ENCODE peak calls at places on chromosomes 1 and 21, in nine cellular contexts. B is gastrocnemius medialis, X is colonic mucosa, N is fibroblast of mammary gland, D is AG10803, L is tibial artery, C is foreskin fibroblast, Q is neural progenitor cell, K is heart left ventricle. S is an unnamed sample.

GRCh38 chr21:24693779-24694178 is 913.5 kb downstream of the MRPL39 start:
- DNase-seq in B (no peak), X (no peak), N (no peak), D (no peak), L (no peak), C (no peak), Q (no peak), K (no peak), S (no peak)

GRCh38 chr1:200415693-200416593 is 6.1 kb upstream of the ZNF281 start:
- DNase-seq in B (peak), X (no peak), N (peak), D (peak), L (peak), C (peak), Q (no peak), K (peak), S (peak)

GRCh38 chr21:33893917-33894316 is 21.7 kb downstream of the ATP5PO start:
- DNase-seq in B (no peak), X (no peak), N (no peak), D (no peak), L (no peak), C (no peak), Q (peak), K (no peak), S (no peak)

GRCh38 chr1:204080163-204080903 is 7.4 kb downstream of the SOX13 start:
- DNase-seq in B (peak), X (peak), N (peak), D (peak), L (peak), C (peak), Q (peak), K (peak), S (no peak)

GRCh38 chr1:214842856-214843255 is 239.7 kb upstream of the KCNK2 start:
- DNase-seq in B (no peak), X (no peak), N (peak), D (peak), L (no peak), C (peak), Q (no peak), K (no peak), S (peak)

GRCh38 chr1:71350330-71350729 is 269.5 kb upstream of the ZRANB2 start:
- DNase-seq in B (no peak), X (no peak), N (no peak), D (no peak), L (no peak), C (no peak), Q (no peak), K (no peak), S (no peak)

GRCh38 chr1:58035523-58035922 is 511.0 kb downstream of the OMA1 start:
- DNase-seq in B (no peak), X (no peak), N (peak), D (peak), L (no peak), C (no peak), Q (peak), K (no peak), S (no peak)

GRCh38 chr1:46630719-46631118 is 14.1 kb upstream of the MOB3C start:
- DNase-seq in B (no peak), X (no peak), N (no peak), D (no peak), L (no peak), C (no peak), Q (no peak), K (no peak), S (no peak)

GRCh38 chr1:53365405-53366063 is 37.7 kb upstream of the LRP8 start:
- DNase-seq in B (no peak), X (no peak), N (no peak), D (no peak), L (peak), C (no peak), Q (no peak), K (no peak), S (no peak)

GRCh38 chr21:28704746-28705145 is 287.9 kb downstream of the LTN1 start:
- DNase-seq in B (peak), X (no peak), N (no peak), D (no peak), L (peak), C (peak), Q (no peak), K (peak), S (no peak)

GRCh38 chr1:232906441-232906840 is 44.0 kb upstream of the NTPCR start:
- DNase-seq in B (no peak), X (no peak), N (no peak), D (no peak), L (no peak), C (no peak), Q (no peak), K (no peak), S (no peak)

GRCh38 chr21:37659874-37660273 is 256.4 kb downstream of the KCNJ6 start:
- DNase-seq in B (no peak), X (no peak), N (no peak), D (no peak), L (no peak), C (no peak), Q (no peak), K (no peak), S (no peak)

GRCh38 chr1:181676269-181676668 is 193.0 kb downstream of the CACNA1E start:
- DNase-seq in B (peak), X (peak), N (peak), D (peak), L (no peak), C (no peak), Q (peak), K (no peak), S (no peak)

GRCh38 chr1:33957854-33958253 is 94.0 kb downstream of the HMGB4 start:
- DNase-seq in B (no peak), X (no peak), N (no peak), D (no peak), L (no peak), C (no peak), Q (no peak), K (no peak), S (no peak)

GRCh38 chr1:205012416-205013140 is 30.4 kb upstream of the CNTN2 start:
- DNase-seq in B (no peak), X (no peak), N (no peak), D (peak), L (no peak), C (no peak), Q (no peak), K (no peak), S (no peak)

GRCh38 chr1:178037510-178038253 is 56.2 kb upstream of the RASAL2 start:
- DNase-seq in B (peak), X (peak), N (peak), D (peak), L (peak), C (peak), Q (peak), K (peak), S (no peak)

GRCh38 chr21:44454058-44454457 is 1.3 kb upstream of the LRRC3 start:
- DNase-seq in B (no peak), X (no peak), N (no peak), D (no peak), L (no peak), C (no peak), Q (no peak), K (no peak), S (no peak)

GRCh38 chr1:29496701-29497100 is 260.4 kb downstream of the PTPRU start:
- DNase-seq in B (no peak), X (no peak), N (no peak), D (no peak), L (peak), C (no peak), Q (no peak), K (no peak), S (no peak)

GRCh38 chr1:201748331-201748730 is 80.6 kb upstream of the IPO9 start:
- DNase-seq in B (no peak), X (no peak), N (peak), D (peak), L (peak), C (peak), Q (peak), K (no peak), S (peak)

GRCh38 chr21:31927872-31928476 is 55.2 kb downstream of the HUNK start:
- DNase-seq in B (no peak), X (no peak), N (no peak), D (no peak), L (no peak), C (no peak), Q (peak), K (no peak), S (no peak)

GRCh38 chr21:45080639-45081414 is 6.4 kb downstream of the ADARB1 start:
- DNase-seq in B (no peak), X (no peak), N (peak), D (peak), L (no peak), C (peak), Q (no peak), K (no peak), S (no peak)

GRCh38 chr21:46056450-46056903 is 41.4 kb upstream of the COL6A2 start:
- DNase-seq in B (peak), X (peak), N (peak), D (peak), L (peak), C (peak), Q (no peak), K (peak), S (peak)

GRCh38 chr21:46550511-46550941 is 54.4 kb downstream of the S100B start:
- DNase-seq in B (no peak), X (no peak), N (no peak), D (no peak), L (no peak), C (no peak), Q (no peak), K (no peak), S (no peak)

GRCh38 chr1:55129194-55129728 is 85.9 kb downstream of the USP24 start:
- DNase-seq in B (no peak), X (no peak), N (peak), D (peak), L (peak), C (peak), Q (no peak), K (peak), S (peak)

GRCh38 chr1:7640350-7640749 is 130.7 kb upstream of the VAMP3 start:
- DNase-seq in B (no peak), X (no peak), N (no peak), D (no peak), L (no peak), C (no peak), Q (no peak), K (no peak), S (no peak)

GRCh38 chr1:101128211-101128727 is 102.7 kb upstream of the DPH5 start:
- DNase-seq in B (no peak), X (no peak), N (no peak), D (no peak), L (no peak), C (no peak), Q (no peak), K (no peak), S (no peak)

GRCh38 chr1:226632169-226632884 is 83.8 kb downstream of the STUM start:
- DNase-seq in B (no peak), X (no peak), N (no peak), D (no peak), L (peak), C (no peak), Q (no peak), K (peak), S (no peak)

GRCh38 chr1:23745515-23745914 is 2.2 kb downstream of the ELOA start:
- DNase-seq in B (no peak), X (no peak), N (peak), D (peak), L (no peak), C (peak), Q (peak), K (no peak), S (no peak)

GRCh38 chr1:42142894-42143675 is 10.1 kb upstream of the GUCA2B start:
- DNase-seq in B (no peak), X (no peak), N (peak), D (no peak), L (no peak), C (no peak), Q (no peak), K (no peak), S (no peak)

GRCh38 chr1:119720866-119721440 is 9.2 kb downstream of the PHGDH start:
- DNase-seq in B (no peak), X (no peak), N (no peak), D (no peak), L (no peak), C (no peak), Q (no peak), K (no peak), S (no peak)

GRCh38 chr1:39800471-39800835 is 11.8 kb upstream of the BMP8B start:
- DNase-seq in B (no peak), X (no peak), N (no peak), D (no peak), L (no peak), C (no peak), Q (no peak), K (no peak), S (no peak)

GRCh38 chr1:39805385-39805784 is 16.7 kb upstream of the BMP8B start:
- DNase-seq in B (no peak), X (no peak), N (no peak), D (no peak), L (no peak), C (no peak), Q (no peak), K (no peak), S (no peak)

GRCh38 chr1:39795651-39796050 is 7.0 kb upstream of the BMP8B start:
- DNase-seq in B (no peak), X (no peak), N (no peak), D (no peak), L (no peak), C (no peak), Q (no peak), K (no peak), S (no peak)

GRCh38 chr1:39802496-39803260 is 14.0 kb upstream of the BMP8B start:
- DNase-seq in B (no peak), X (no peak), N (no peak), D (no peak), L (no peak), C (no peak), Q (no peak), K (no peak), S (no peak)

DNA sequence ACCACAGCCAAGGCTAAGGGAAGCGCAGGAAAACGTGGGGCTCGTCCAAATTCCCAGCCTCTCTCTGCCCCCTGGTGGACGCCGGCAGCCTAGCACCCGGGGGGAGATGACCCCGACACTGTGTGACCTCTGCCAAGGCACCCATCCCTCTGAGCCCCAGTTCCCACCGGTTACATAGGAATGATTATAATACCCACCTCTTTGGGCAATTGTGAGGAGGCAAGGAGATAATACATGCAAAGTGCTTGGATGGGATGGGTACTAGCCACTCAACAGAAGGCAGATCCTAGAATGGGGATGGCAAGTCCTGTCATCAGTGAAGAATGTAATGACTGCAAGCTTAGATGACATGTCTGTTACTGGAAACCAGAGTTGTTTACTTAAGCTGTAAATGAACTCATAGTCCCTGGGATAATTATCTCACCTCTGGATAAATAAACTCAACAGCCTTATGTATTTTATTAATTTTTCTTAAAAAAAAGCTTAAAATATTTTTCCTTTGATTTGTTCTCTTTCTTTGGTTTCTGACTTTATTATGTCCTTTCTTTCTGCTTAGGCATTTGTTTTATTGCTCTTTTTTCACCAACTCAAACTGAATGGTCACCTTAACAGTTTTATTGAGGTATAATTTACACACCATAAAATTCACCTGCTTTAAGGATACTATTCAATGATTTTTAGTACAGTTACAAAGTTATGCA is 11.3 kb upstream of the BMP8B start:
- DNase-seq in B (peak), X (peak), N (peak), D (peak), L (no peak), C (peak), Q (peak), K (peak), S (peak)
- TF ChIP-seq CTCF in B (peak), X (peak), N (peak), D (peak), L (peak), C (peak), Q (peak), K (peak), S (peak)

GRCh38 chr1:94697839-94698238 is 122.3 kb upstream of the SLC44A3 start:
- DNase-seq in B (no peak), X (no peak), N (no peak), D (no peak), L (no peak), C (no peak), Q (no peak), K (no peak), S (no peak)
- H3K4me3 ChIP-seq in B (no peak), X (no peak), N (no peak), D (no peak), L (no peak), C (no peak), Q (no peak), K (no peak), S (no peak)

DNA sequence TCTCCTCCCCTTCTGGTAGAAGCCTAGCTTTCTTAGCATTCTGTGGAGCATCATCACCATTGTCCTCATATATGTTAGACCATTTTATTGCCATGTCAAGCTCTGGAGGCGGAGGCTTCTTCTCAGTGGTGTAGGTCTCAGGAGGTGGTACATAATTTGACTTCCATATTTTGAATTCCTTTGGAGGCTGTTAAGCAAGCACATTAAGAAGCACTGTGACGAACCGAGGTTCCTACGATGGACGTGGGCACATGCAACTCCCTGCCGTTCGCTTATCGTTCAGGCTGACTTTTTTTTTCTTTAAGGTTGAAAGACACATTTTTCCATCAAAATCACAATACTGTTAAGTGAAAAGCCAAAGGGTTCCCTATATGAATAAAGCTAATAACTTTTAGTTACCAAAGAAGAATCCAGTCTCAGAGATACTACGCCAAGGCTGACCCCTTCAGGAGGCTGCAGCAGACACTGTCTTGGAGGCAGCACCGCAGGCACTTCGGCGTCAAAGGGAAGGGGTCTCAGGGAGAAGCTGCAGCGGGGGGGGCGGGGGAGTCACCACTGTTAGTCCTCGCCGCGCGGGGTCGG is 835 bp downstream of the C1orf52 start:
- DNase-seq in B (no peak), X (no peak), N (no peak), D (peak), L (no peak), C (peak), Q (peak), K (no peak), S (no peak)
- TF ChIP-seq CTCF in B (no peak), X (no peak), N (no peak), D (peak), L (no peak), C (no peak), Q (peak), K (no peak), S (peak)

GRCh38 chr1:59305188-59305587 is 8.3 kb downstream of the FGGY start:
- DNase-seq in B (no peak), X (no peak), N (no peak), D (no peak), L (no peak), C (no peak), Q (no peak), K (no peak), S (no peak)
- H3K4me3 ChIP-seq in B (no peak), X (no peak), N (no peak), D (no peak), L (no peak), C (no peak), Q (no peak), K (no peak), S (no peak)

GRCh38 chr1:56150441-56151215 is 428.7 kb downstream of the PLPP3 start:
- DNase-seq in B (peak), X (no peak), N (peak), D (peak), L (no peak), C (peak), Q (no peak), K (no peak), S (no peak)

GRCh38 chr1:56147459-56147858 is 431.9 kb downstream of the PLPP3 start:
- DNase-seq in B (no peak), X (no peak), N (no peak), D (no peak), L (no peak), C (no peak), Q (no peak), K (no peak), S (no peak)

GRCh38 chr1:56149761-56150160 is 429.6 kb downstream of the PLPP3 start:
- DNase-seq in B (no peak), X (no peak), N (peak), D (peak), L (no peak), C (peak), Q (no peak), K (no peak), S (no peak)

GRCh38 chr1:56147020-56147419 is 432.3 kb downstream of the PLPP3 start:
- DNase-seq in B (no peak), X (no peak), N (no peak), D (no peak), L (no peak), C (peak), Q (no peak), K (no peak), S (no peak)

GRCh38 chr1:56148466-56149193 is 430.7 kb downstream of the PLPP3 start:
- DNase-seq in B (no peak), X (no peak), N (no peak), D (no peak), L (no peak), C (no peak), Q (no peak), K (no peak), S (no peak)
- TF ChIP-seq CTCF in B (no peak), X (no peak), N (peak), D (no peak), L (peak), C (no peak), Q (no peak), K (no peak), S (no peak)

DNA sequence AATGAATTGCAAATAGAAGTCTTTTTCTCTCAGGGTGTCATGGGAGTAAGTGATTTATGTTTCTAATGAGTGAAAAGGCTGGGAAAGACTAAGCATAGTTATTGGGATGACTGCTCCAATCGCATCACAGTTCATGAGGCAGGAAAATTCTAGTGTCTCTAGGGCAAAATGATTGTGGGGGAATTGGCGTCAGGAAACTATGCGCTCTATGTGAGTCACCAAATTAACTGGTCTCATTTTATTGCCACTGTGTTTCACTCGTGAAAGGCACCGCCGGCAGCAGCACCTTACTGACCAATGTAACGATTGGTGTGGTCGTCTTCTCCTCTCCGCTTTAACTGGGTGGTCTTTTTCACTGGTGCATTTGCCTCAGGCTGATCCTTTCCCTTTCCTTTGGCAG is 83.6 kb downstream of the SPAG17 start:
- DNase-seq in B (no peak), X (no peak), N (peak), D (peak), L (no peak), C (no peak), Q (no peak), K (no peak), S (peak)
- H3K4me3 ChIP-seq in B (no peak), X (no peak), N (no peak), D (no peak), L (no peak), C (no peak), Q (no peak), K (no peak), S (no peak)

GRCh38 chr1:14499312-14500040 is 99.0 kb upstream of the KAZN start:
- DNase-seq in B (no peak), X (no peak), N (no peak), D (no peak), L (no peak), C (no peak), Q (no peak), K (no peak), S (no peak)
- TF ChIP-seq CTCF in B (no peak), X (no peak), N (no peak), D (no peak), L (no peak), C (no peak), Q (no peak), K (no peak), S (no peak)

DNA sequence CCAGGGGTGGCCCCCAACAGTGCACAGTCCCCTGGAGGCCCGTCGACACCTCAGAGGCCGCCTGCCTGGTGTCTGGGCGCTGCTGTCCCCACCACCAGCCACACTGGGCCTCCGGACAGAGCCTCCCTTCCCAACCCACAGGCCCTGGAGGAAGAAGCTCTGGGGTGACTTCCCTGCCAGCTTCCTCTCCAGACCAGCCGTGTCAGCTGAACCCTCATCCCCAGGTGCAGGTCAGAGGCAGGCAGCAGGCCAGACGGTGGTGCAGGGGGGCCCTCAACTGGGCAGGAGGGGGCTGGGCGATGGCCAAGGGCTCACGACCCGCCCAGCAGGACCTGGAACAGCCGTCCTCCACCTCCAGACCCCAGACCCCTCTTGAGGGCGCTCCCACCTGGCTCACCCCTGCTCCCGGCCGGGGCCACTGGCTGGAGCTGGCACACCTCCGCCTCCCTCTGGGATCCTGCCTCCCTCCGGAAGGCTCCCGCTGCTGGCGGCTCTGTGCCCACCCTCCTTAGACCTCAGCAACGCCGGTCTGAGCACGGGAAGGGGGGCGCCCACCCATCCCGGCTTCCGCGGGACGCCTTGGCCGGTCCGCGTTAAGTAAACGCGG is 520 bp downstream of the TNFRSF18 start:
- DNase-seq in B (no peak), X (no peak), N (no peak), D (no peak), L (no peak), C (no peak), Q (no peak), K (peak), S (no peak)
- H3K4me3 ChIP-seq in B (peak), X (peak), N (no peak), D (no peak), L (peak), C (peak), Q (peak), K (no peak), S (no peak)

S was measured in AG09309.